ENCODE peak calls at places on chromosomes 3 and 15, in four cellular contexts. K is RWPE1, C is GM13976, Z is astrocyte of the spinal cord. R is an unnamed sample.
A peak's percentile ranks its signal among the peaks of the same experiment; 100 is the strongest.

GRCh38 chr3:34864011-34864410 is 775.3 kb upstream of the ARPP21 start:
- DNase-seq in K (no peak), C (no peak), Z (peak; percentile 70), R (no peak)

GRCh38 chr15:25860885-25861866 is 2.0 kb downstream of the ATP10A start:
- DNase-seq in K (no peak), C (no peak), Z (no peak), R (no peak)

GRCh38 chr3:179811321-179812095 is 158.7 kb downstream of the USP13 start:
- DNase-seq in K (peak; percentile 48), C (peak; percentile 63), Z (peak; percentile 90), R (peak; percentile 57)

GRCh38 chr15:72540606-72541237 is 66.6 kb downstream of the ARIH1 start:
- DNase-seq in K (no peak), C (no peak), Z (no peak), R (no peak)

GRCh38 chr15:92653836-92654524 is 1.6 kb downstream of the FAM174B start:
- DNase-seq in K (no peak), C (peak; percentile 60), Z (peak; percentile 29), R (peak; percentile 67)

GRCh38 chr15:42073418-42073817 is 20.9 kb downstream of the PLA2G4D start:
- DNase-seq in K (no peak), C (no peak), Z (no peak), R (no peak)

GRCh38 chr15:56523521-56523920 is 58.6 kb upstream of the MNS1 start:
- DNase-seq in K (no peak), C (no peak), Z (no peak), R (no peak)

GRCh38 chr3:180433172-180433571 is 168.8 kb upstream of the TTC14 start:
- DNase-seq in K (peak; percentile 80), C (no peak), Z (peak; percentile 76), R (no peak)

GRCh38 chr3:3847994-3848970 is 49.1 kb downstream of the LRRN1 start:
- DNase-seq in K (no peak), C (no peak), Z (no peak), R (no peak)

GRCh38 chr3:123480428-123480827 is 31.5 kb upstream of the ADCY5 start:
- DNase-seq in K (no peak), C (peak; percentile 44), Z (no peak), R (peak; percentile 24)

GRCh38 chr3:157130881-157131251 is 29.1 kb downstream of the CCNL1 start:
- DNase-seq in K (no peak), C (no peak), Z (no peak), R (no peak)

DNA sequence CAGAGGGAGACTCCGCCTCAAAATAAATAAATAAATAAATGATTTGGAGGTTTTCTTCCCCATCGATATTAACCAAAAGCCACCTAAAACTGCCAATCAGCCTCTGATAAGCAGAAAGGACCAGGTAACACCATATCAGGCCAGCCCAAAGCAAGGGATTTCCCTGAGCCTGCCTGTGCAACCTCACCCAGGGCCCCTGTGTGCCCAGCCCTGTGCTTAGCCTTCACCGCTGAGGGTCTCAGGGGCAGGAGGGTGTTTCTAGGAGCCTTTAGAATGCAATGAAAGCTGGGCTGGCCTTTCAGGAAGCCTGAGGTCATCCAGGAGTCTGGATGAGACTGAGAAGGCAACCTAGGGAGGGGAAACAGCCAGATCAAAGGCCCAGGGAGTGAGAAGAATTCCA is 35.4 kb downstream of the CYP11A1 start:
- DNase-seq in K (no peak), C (no peak), Z (no peak), R (no peak)
- TF ChIP-seq CTCF in K (no peak), C (no peak), Z (no peak), R (no peak)

GRCh38 chr3:159200176-159200575 is 398.3 kb downstream of the MFSD1 start:
- DNase-seq in K (no peak), C (no peak), Z (peak; percentile 88), R (no peak)
- TF ChIP-seq CTCF in K (no peak), C (no peak), Z (no peak), R (no peak)

GRCh38 chr15:62697636-62698035 is 344.9 kb upstream of the TPM1 start:
- DNase-seq in K (no peak), C (no peak), Z (no peak), R (no peak)
- TF ChIP-seq CTCF in K (no peak), C (no peak), Z (no peak), R (no peak)

GRCh38 chr3:126748701-126749546 is 44.9 kb downstream of the CHCHD6 start:
- DNase-seq in K (no peak), C (no peak), Z (no peak), R (no peak)

GRCh38 chr3:126743781-126744180 is 39.7 kb downstream of the CHCHD6 start:
- DNase-seq in K (no peak), C (no peak), Z (no peak), R (no peak)

GRCh38 chr3:126745760-126746394 is 41.8 kb downstream of the CHCHD6 start:
- DNase-seq in K (no peak), C (no peak), Z (no peak), R (no peak)

GRCh38 chr3:126747768-126748167 is 43.7 kb downstream of the CHCHD6 start:
- DNase-seq in K (no peak), C (no peak), Z (no peak), R (no peak)

GRCh38 chr3:126746395-126747177 is 42.5 kb downstream of the CHCHD6 start:
- DNase-seq in K (peak; percentile 10), C (no peak), Z (peak; percentile 53), R (no peak)
- TF ChIP-seq CTCF in K (no peak), C (no peak), Z (peak; percentile 20), R (no peak)

GRCh38 chr15:31130576-31131237 is 29.2 kb upstream of the TRPM1 start:
- DNase-seq in K (no peak), C (no peak), Z (no peak), R (no peak)
- TF ChIP-seq CTCF in K (no peak), C (no peak), Z (no peak), R (no peak)

R was measured in GM13977.